ENCODE peak calls at places on chromosome 12, in seven cellular contexts. X is HFF-Myc, K is uterus, T is brain microvascular endothelial cell, J is endothelial cell, G is upper lobe of left lung, H is fibroblast of mammary gland. F is an unnamed sample.

GRCh38 chr12:101696477-101697196 is 803 bp upstream of the CHPT1 start:
- DNase-seq in X (no peak), K (peak), T (no peak), J (no peak), G (peak), H (peak), F (peak)

GRCh38 chr12:52676163-52676562 is 4.0 kb downstream of the KRT1 start:
- DNase-seq in X (no peak), K (no peak), T (no peak), J (no peak), G (no peak), H (no peak), F (no peak)

GRCh38 chr12:25236190-25236589 is 14.5 kb downstream of the KRAS start:
- DNase-seq in X (no peak), K (no peak), T (peak), J (no peak), G (no peak), H (peak), F (no peak)

GRCh38 chr12:107449891-107450290 is 235.7 kb upstream of the PWP1 start:
- DNase-seq in X (no peak), K (no peak), T (peak), J (no peak), G (no peak), H (peak), F (no peak)

GRCh38 chr12:111438501-111438900 is 32.8 kb downstream of the SH2B3 start:
- DNase-seq in X (no peak), K (no peak), T (peak), J (peak), G (peak), H (peak), F (no peak)

GRCh38 chr12:66548338-66549049 is 130.4 kb downstream of the GRIP1 start:
- DNase-seq in X (no peak), K (no peak), T (no peak), J (no peak), G (no peak), H (no peak), F (no peak)

GRCh38 chr12:13223176-13223806 is 26.8 kb downstream of the EMP1 start:
- DNase-seq in X (no peak), K (no peak), T (peak), J (no peak), G (no peak), H (peak), F (no peak)

GRCh38 chr12:61629702-61630101 is 630.5 kb upstream of the USP15 start:
- DNase-seq in X (no peak), K (no peak), T (no peak), J (no peak), G (no peak), H (no peak), F (no peak)

GRCh38 chr12:20701106-20701505 is 6.0 kb downstream of the SLCO1C1 start:
- DNase-seq in X (no peak), K (no peak), T (no peak), J (no peak), G (no peak), H (no peak), F (no peak)

GRCh38 chr12:50527086-50527726 is 22.4 kb downstream of the DIP2B start:
- DNase-seq in X (no peak), K (no peak), T (no peak), J (no peak), G (no peak), H (no peak), F (no peak)

GRCh38 chr12:88493651-88494050 is 86.6 kb downstream of the KITLG start:
- DNase-seq in X (peak), K (no peak), T (no peak), J (no peak), G (no peak), H (peak), F (no peak)

GRCh38 chr12:107332726-107333125 is 239.4 kb upstream of the CRY1 start:
- DNase-seq in X (no peak), K (no peak), T (no peak), J (no peak), G (no peak), H (no peak), F (no peak)

GRCh38 chr12:27361372-27361771 is 28.7 kb downstream of the BMAL2 start:
- DNase-seq in X (no peak), K (no peak), T (no peak), J (no peak), G (no peak), H (peak), F (no peak)

DNA sequence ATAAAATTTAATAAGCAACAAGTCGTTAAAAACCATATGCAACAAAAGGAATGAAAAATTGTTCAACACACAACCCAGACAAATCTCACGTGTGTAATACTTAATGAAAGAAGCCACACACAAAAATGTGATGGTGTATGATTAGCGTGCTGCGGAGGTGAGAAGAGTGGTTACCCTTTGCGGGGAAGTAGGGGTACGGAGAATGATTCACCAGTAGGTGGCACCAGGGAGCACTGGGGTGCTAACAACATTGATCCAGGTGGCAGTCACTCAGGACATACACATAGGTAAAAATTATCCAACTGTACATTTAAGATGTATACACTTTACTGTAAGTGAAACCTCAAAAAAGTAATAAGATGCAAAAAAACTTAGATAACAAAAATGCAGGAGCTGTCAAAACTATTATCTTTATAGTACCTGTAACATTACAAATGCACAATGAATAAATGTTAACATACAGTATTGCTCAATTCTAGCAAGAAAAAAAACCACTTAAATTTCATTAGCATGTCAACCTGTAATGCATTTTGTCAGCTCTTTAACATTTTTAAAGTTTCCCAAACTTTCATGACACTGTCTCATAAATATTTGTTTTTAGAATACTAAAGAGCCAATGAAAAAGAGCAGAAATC is 46.8 kb downstream of the TMCC3 start:
- DNase-seq in X (no peak), K (no peak), T (no peak), J (peak), G (peak), H (no peak), F (peak)
- TF ChIP-seq CTCF in X (peak), K (peak), T (peak), J (peak), G (peak), H (peak), F (peak)

GRCh38 chr12:57005980-57006808 is at the start of gene ZBTB39:
- DNase-seq in X (no peak), K (peak), T (peak), J (peak), G (peak), H (peak), F (peak)

GRCh38 chr12:57009949-57010626 is 3.7 kb upstream of the ZBTB39 start:
- DNase-seq in X (no peak), K (no peak), T (no peak), J (no peak), G (no peak), H (no peak), F (no peak)

GRCh38 chr12:57008113-57008687 is 1.9 kb upstream of the ZBTB39 start:
- DNase-seq in X (peak), K (no peak), T (peak), J (no peak), G (no peak), H (peak), F (no peak)

GRCh38 chr12:57004651-57005050 is 1.7 kb downstream of the ZBTB39 start:
- DNase-seq in X (no peak), K (no peak), T (no peak), J (no peak), G (no peak), H (no peak), F (no peak)

DNA sequence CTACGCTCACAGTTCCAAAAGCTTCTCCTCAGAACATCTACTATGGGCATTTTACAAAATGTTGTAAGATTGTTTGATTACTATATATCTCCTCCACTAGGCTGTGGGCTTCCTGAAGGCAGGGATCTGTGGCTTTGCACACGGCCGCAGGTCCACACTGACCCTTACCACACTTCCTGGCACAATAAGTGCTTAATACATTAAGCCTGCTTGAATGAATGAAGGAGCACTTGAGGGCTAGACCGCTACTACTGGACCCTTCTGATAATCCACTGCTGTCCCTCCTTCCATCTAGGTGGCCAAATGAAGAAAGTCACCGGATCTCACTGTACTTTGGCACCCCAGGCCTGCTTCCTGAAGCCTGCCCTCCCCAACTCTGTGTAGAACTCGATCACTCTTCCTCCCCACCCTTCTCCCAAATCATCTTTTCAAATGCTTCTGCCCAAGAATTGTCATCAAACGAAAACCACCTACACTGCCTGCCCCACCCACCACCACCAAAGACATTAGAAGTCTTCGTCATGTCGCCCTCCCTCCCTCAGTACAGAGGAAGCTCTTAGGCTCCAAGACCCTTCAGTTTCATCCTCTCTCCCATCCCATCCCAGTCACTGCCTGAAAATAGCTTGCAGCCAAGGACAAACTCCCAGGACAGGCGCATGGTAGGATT is 596 bp upstream of the ZBTB39 start:
- DNase-seq in X (no peak), K (no peak), T (no peak), J (no peak), G (no peak), H (no peak), F (no peak)
- TF ChIP-seq CTCF in X (no peak), K (no peak), T (no peak), J (peak), G (no peak), H (no peak), F (no peak)

GRCh38 chr12:45468751-45469615 is 253.1 kb downstream of the ANO6 start:
- DNase-seq in X (no peak), K (no peak), T (no peak), J (no peak), G (no peak), H (no peak), F (no peak)

GRCh38 chr12:45469902-45470301 is 254.0 kb downstream of the ANO6 start:
- DNase-seq in X (no peak), K (no peak), T (no peak), J (no peak), G (no peak), H (no peak), F (no peak)

GRCh38 chr12:45462506-45462905 is 246.6 kb downstream of the ANO6 start:
- DNase-seq in X (no peak), K (no peak), T (no peak), J (no peak), G (no peak), H (no peak), F (no peak)

GRCh38 chr12:45458854-45459807 is 243.2 kb downstream of the ANO6 start:
- DNase-seq in X (no peak), K (no peak), T (no peak), J (no peak), G (no peak), H (peak), F (no peak)

DNA sequence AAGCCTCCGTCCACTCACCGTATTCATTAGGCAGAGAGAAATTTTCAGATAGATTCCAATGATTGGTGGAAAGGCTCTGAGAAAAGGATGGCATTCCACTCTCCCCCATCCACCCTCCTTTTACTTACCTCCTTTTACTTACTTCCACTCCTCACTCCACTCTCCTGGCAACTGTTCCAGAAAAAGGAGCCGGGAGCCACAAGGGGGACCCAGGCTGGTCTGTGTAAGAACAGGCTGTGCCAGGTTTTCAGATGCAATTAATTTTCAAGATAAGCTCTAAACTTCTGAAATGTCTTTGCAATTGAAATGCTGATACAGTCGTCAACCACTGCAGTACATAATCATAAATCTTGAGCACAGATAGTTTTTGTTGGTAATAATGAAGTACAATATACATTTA is 248.8 kb downstream of the ANO6 start:
- DNase-seq in X (no peak), K (no peak), T (no peak), J (no peak), G (no peak), H (no peak), F (no peak)
- TF ChIP-seq CTCF in X (no peak), K (no peak), T (peak), J (no peak), G (no peak), H (peak), F (no peak)

DNA sequence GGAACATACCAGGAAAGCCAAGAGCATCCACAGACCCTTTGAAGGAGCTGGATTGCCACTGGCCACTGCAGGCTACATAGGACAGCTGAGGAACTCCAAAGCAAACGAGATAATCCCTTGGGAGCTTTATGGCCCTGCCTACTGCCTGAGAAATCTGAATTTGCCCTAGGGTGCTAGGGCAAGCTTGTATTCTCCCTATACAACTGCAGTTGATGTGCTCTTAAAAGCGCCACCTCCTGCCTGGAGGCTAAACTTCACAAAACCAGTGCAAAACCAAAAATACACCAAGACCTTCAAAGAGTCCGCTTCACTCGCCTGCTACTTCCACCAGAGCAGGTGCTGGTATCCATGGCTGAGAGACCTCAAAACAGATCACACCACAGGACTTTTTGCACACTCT is 99.6 kb upstream of the KRR1 start:
- DNase-seq in X (no peak), K (no peak), T (no peak), J (no peak), G (no peak), H (no peak), F (no peak)
- TF ChIP-seq CTCF in X (no peak), K (no peak), T (no peak), J (no peak), G (no peak), H (no peak), F (no peak)

DNA sequence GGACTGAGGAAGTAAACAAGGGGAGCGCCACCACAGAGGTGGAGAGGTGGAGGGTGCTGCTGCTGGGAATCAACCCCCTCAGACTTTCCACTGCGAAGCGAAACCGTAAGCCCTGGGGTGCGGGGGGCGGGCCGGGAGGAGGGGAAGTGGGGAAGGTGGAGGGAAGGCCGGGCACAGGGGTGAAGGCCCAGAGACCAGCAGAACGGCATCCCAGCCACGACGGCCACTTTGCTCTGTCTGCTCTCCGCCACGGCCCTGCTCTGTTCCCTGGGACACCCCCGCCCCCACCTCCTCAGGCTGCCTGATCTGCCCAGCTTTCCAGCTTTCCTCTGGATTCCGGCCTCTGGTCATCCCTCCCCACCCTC is at the start of gene LAG3:
- DNase-seq in X (no peak), K (peak), T (no peak), J (no peak), G (no peak), H (no peak), F (no peak)
- TF ChIP-seq CTCF in X (no peak), K (no peak), T (no peak), J (no peak), G (no peak), H (no peak), F (no peak)

DNA sequence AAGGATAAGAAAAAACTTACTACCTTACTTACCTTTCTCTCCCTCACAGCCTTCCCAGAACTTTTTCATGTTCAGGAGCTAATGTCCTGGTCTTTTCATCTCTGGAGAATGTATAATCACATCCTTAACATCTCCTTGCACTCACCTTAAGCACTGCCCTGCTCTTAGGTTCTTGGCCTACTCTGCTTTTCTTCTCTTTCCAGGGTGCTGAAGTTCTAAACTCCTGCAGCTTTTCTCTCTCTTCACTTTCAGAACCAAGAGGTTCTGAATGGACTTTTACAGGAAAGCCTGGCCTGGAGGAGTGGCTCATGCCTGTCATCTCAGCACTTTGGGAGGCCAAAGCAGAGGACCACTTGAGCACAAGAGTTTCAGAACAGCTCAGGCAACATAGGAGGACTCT is 101.9 kb downstream of the TMTC2 start:
- DNase-seq in X (no peak), K (no peak), T (no peak), J (no peak), G (no peak), H (no peak), F (no peak)
- TF ChIP-seq CTCF in X (no peak), K (no peak), T (no peak), J (no peak), G (no peak), H (no peak), F (no peak)

F was measured in activated B cell treated with CpG ODN at 0.5 μM for 24 hours.